ENCODE peak calls at places on chromosomes 1 and 21, in six cellular contexts. One of them, this sample, is unnamed.
A peak's percentile ranks its signal among the peaks of the same experiment; 100 is the strongest.

GRCh38 chr1:201584510-201584991 is 45.6 kb downstream of the NAV1 start:
- DNase-seq in Peyer's patch: peak; percentile 53
- DNase-seq in neural progenitor cell: no peak
- DNase-seq in sigmoid colon: peak; percentile 88
- DNase-seq in SJSA1: no peak
- DNase-seq in testis: no peak
- DNase-seq in this sample: no peak

GRCh38 chr1:215484111-215484914 is 82.8 kb upstream of the KCTD3 start:
- DNase-seq in Peyer's patch: no peak
- DNase-seq in neural progenitor cell: no peak
- DNase-seq in sigmoid colon: no peak
- DNase-seq in SJSA1: no peak
- DNase-seq in testis: no peak
- DNase-seq in this sample: no peak

GRCh38 chr1:17538428-17539130 is 919 bp upstream of the ARHGEF10L start:
- DNase-seq in Peyer's patch: no peak
- DNase-seq in neural progenitor cell: peak; percentile 94
- DNase-seq in sigmoid colon: peak; percentile 79
- DNase-seq in SJSA1: peak; percentile 92
- DNase-seq in testis: peak; percentile 59
- DNase-seq in this sample: no peak

GRCh38 chr21:42653492-42654061 is at the start of gene PDE9A:
- DNase-seq in Peyer's patch: peak; percentile 58
- DNase-seq in neural progenitor cell: peak; percentile 94
- DNase-seq in sigmoid colon: no peak
- DNase-seq in SJSA1: no peak
- DNase-seq in testis: no peak
- DNase-seq in this sample: peak; percentile 48

GRCh38 chr1:93665015-93665414 is 16.6 kb downstream of the BCAR3 start:
- DNase-seq in Peyer's patch: no peak
- DNase-seq in neural progenitor cell: no peak
- DNase-seq in sigmoid colon: no peak
- DNase-seq in SJSA1: no peak
- DNase-seq in testis: no peak
- DNase-seq in this sample: no peak

GRCh38 chr1:31214316-31215082 is 25.2 kb downstream of the NKAIN1 start:
- DNase-seq in Peyer's patch: no peak
- DNase-seq in neural progenitor cell: peak; percentile 74
- DNase-seq in sigmoid colon: no peak
- DNase-seq in SJSA1: no peak
- DNase-seq in testis: no peak
- DNase-seq in this sample: no peak

GRCh38 chr1:114771992-114772391 is 8.5 kb downstream of the SIKE1 start:
- DNase-seq in Peyer's patch: no peak
- DNase-seq in neural progenitor cell: no peak
- DNase-seq in sigmoid colon: no peak
- DNase-seq in SJSA1: no peak
- DNase-seq in testis: no peak
- DNase-seq in this sample: no peak

GRCh38 chr1:31730336-31731048 is 26.7 kb upstream of the COL16A1 start:
- DNase-seq in Peyer's patch: no peak
- DNase-seq in neural progenitor cell: no peak
- DNase-seq in sigmoid colon: no peak
- DNase-seq in SJSA1: no peak
- DNase-seq in testis: no peak
- DNase-seq in this sample: no peak

GRCh38 chr1:44485229-44485932 is 80.3 kb downstream of the RNF220 start:
- DNase-seq in Peyer's patch: no peak
- DNase-seq in neural progenitor cell: no peak
- DNase-seq in sigmoid colon: no peak
- DNase-seq in SJSA1: no peak
- DNase-seq in testis: no peak
- DNase-seq in this sample: no peak

GRCh38 chr1:226526801-226527595 is 21.6 kb upstream of the STUM start:
- DNase-seq in Peyer's patch: peak; percentile 53
- DNase-seq in neural progenitor cell: peak; percentile 51
- DNase-seq in sigmoid colon: no peak
- DNase-seq in SJSA1: peak; percentile 54
- DNase-seq in testis: peak; percentile 83
- DNase-seq in this sample: peak; percentile 77

GRCh38 chr1:202131956-202132821 is 9.5 kb downstream of the GPR37L1 start:
- DNase-seq in Peyer's patch: no peak
- DNase-seq in neural progenitor cell: no peak
- DNase-seq in sigmoid colon: peak; percentile 92
- DNase-seq in SJSA1: no peak
- DNase-seq in testis: peak; percentile 91
- DNase-seq in this sample: peak; percentile 56

GRCh38 chr21:34884346-34884929 is 164.7 kb downstream of the RUNX1 start:
- DNase-seq in Peyer's patch: no peak
- DNase-seq in neural progenitor cell: no peak
- DNase-seq in sigmoid colon: no peak
- DNase-seq in SJSA1: no peak
- DNase-seq in testis: no peak
- DNase-seq in this sample: no peak
- H3K4me3 ChIP-seq in Peyer's patch: peak overlapping the region; percentile 93
- H3K4me3 ChIP-seq in neural progenitor cell: no peak overlapping the region
- H3K4me3 ChIP-seq in sigmoid colon: no peak overlapping the region
- H3K4me3 ChIP-seq in SJSA1: peak overlapping the region; percentile 88
- H3K4me3 ChIP-seq in testis: no peak overlapping the region
- H3K4me3 ChIP-seq in this sample: no peak overlapping the region

DNA sequence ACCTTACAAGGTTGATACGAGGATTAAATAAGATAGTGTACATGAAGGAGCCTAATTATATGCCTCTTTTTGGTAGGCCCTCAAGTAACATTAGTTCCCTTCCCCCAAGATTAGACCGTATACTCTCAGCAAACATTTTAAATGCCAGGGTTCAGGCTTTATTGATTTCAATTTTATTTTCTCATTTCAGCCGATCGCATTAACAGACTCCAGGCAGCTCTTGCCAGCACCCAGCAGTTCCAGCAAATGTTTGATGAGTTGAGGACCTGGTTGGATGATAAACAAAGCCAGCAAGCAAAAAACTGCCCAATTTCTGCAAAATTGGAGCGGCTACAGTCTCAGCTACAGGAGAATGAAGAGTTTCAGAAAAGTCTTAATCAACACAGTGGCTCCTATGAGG is 104.4 kb upstream of the BMP8A start:
- DNase-seq in Peyer's patch: no peak
- DNase-seq in neural progenitor cell: no peak
- DNase-seq in sigmoid colon: no peak
- DNase-seq in SJSA1: no peak
- DNase-seq in testis: no peak
- DNase-seq in this sample: no peak
- H3K27ac ChIP-seq in Peyer's patch: no peak overlapping the region
- H3K27ac ChIP-seq in neural progenitor cell: no peak overlapping the region
- H3K27ac ChIP-seq in sigmoid colon: peak overlapping the region; percentile 80
- H3K27ac ChIP-seq in SJSA1: peak overlapping the region; percentile 47
- H3K27ac ChIP-seq in testis: no peak overlapping the region
- H3K27ac ChIP-seq in this sample: no peak overlapping the region

GRCh38 chr1:2908561-2908960 is 107.1 kb upstream of the TTC34 start:
- DNase-seq in Peyer's patch: no peak
- DNase-seq in neural progenitor cell: no peak
- DNase-seq in sigmoid colon: no peak
- DNase-seq in SJSA1: no peak
- DNase-seq in testis: no peak
- DNase-seq in this sample: no peak

GRCh38 chr1:2908081-2908480 is 106.6 kb upstream of the TTC34 start:
- DNase-seq in Peyer's patch: no peak
- DNase-seq in neural progenitor cell: no peak
- DNase-seq in sigmoid colon: no peak
- DNase-seq in SJSA1: no peak
- DNase-seq in testis: no peak
- DNase-seq in this sample: no peak

GRCh38 chr1:2906620-2907019 is 105.1 kb upstream of the TTC34 start:
- DNase-seq in Peyer's patch: no peak
- DNase-seq in neural progenitor cell: no peak
- DNase-seq in sigmoid colon: no peak
- DNase-seq in SJSA1: no peak
- DNase-seq in testis: no peak
- DNase-seq in this sample: no peak

GRCh38 chr1:2906105-2906504 is 104.6 kb upstream of the TTC34 start:
- DNase-seq in Peyer's patch: no peak
- DNase-seq in neural progenitor cell: no peak
- DNase-seq in sigmoid colon: no peak
- DNase-seq in SJSA1: no peak
- DNase-seq in testis: peak; percentile 48
- DNase-seq in this sample: no peak

DNA sequence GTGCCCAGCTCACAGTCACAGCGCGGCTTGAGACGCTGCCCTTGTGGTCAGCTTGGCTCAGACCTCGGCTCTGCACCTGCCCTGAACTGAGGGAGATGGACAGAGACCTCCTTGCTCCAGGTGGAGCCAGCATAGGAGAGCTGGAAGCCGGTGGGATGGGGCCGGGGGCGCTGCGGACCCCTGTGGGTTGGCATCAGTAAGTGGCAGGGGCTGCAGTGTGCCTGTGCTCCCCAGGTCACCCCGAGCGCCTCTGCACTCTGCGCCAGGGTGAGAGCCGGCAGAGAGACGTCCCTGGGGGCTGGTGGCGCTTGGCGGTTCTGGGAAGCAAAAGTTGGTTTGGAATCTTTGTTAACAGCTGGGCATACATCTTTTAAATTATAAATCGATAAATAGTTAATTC is 105.6 kb upstream of the TTC34 start:
- DNase-seq in Peyer's patch: no peak
- DNase-seq in neural progenitor cell: no peak
- DNase-seq in sigmoid colon: no peak
- DNase-seq in SJSA1: no peak
- DNase-seq in testis: no peak
- DNase-seq in this sample: no peak
- H3K9me3 ChIP-seq in Peyer's patch: no peaks in the 10 kb centered on the region
- H3K9me3 ChIP-seq in neural progenitor cell: no peaks in the 10 kb centered on the region
- H3K9me3 ChIP-seq in sigmoid colon: no peaks in the 10 kb centered on the region
- H3K9me3 ChIP-seq in SJSA1: no peaks in the 10 kb centered on the region
- H3K9me3 ChIP-seq in testis: no peaks in the 10 kb centered on the region
- H3K9me3 ChIP-seq in this sample: no peaks in the 10 kb centered on the region

GRCh38 chr1:51693420-51694144 is 76.7 kb downstream of the OSBPL9 start:
- DNase-seq in Peyer's patch: no peak
- DNase-seq in neural progenitor cell: no peak
- DNase-seq in sigmoid colon: no peak
- DNase-seq in SJSA1: no peak
- DNase-seq in testis: no peak
- DNase-seq in this sample: no peak
- H3K4me3 ChIP-seq in Peyer's patch: no peak overlapping the region
- H3K4me3 ChIP-seq in neural progenitor cell: no peak overlapping the region
- H3K4me3 ChIP-seq in sigmoid colon: no peak overlapping the region
- H3K4me3 ChIP-seq in SJSA1: no peak overlapping the region
- H3K4me3 ChIP-seq in testis: no peak overlapping the region
- H3K4me3 ChIP-seq in this sample: no peak overlapping the region

GRCh38 chr1:26161408-26162219 is 2.7 kb downstream of the FAM110D start:
- DNase-seq in Peyer's patch: no peak
- DNase-seq in neural progenitor cell: peak; percentile 85
- DNase-seq in sigmoid colon: no peak
- DNase-seq in SJSA1: peak; percentile 58
- DNase-seq in testis: peak; percentile 69
- DNase-seq in this sample: peak; percentile 67
- H3K27ac ChIP-seq in Peyer's patch: no peak overlapping the region
- H3K27ac ChIP-seq in neural progenitor cell: no peak overlapping the region
- H3K27ac ChIP-seq in sigmoid colon: peak overlapping the region; percentile 45
- H3K27ac ChIP-seq in SJSA1: no peak overlapping the region
- H3K27ac ChIP-seq in testis: no peak overlapping the region
- H3K27ac ChIP-seq in this sample: no peak overlapping the region

GRCh38 chr1:231159202-231159962 is 2.5 kb upstream of the TRIM67 start:
- DNase-seq in Peyer's patch: no peak
- DNase-seq in neural progenitor cell: no peak
- DNase-seq in sigmoid colon: no peak
- DNase-seq in SJSA1: no peak
- DNase-seq in testis: no peak
- DNase-seq in this sample: no peak

GRCh38 chr1:231157311-231157710 is 4.5 kb upstream of the TRIM67 start:
- DNase-seq in Peyer's patch: no peak
- DNase-seq in neural progenitor cell: no peak
- DNase-seq in sigmoid colon: no peak
- DNase-seq in SJSA1: no peak
- DNase-seq in testis: no peak
- DNase-seq in this sample: no peak

GRCh38 chr1:231147896-231148295 is 14.0 kb upstream of the TRIM67 start:
- DNase-seq in Peyer's patch: no peak
- DNase-seq in neural progenitor cell: no peak
- DNase-seq in sigmoid colon: no peak
- DNase-seq in SJSA1: no peak
- DNase-seq in testis: no peak
- DNase-seq in this sample: no peak

GRCh38 chr1:231155808-231156207 is 6.0 kb upstream of the TRIM67 start:
- DNase-seq in Peyer's patch: no peak
- DNase-seq in neural progenitor cell: no peak
- DNase-seq in sigmoid colon: no peak
- DNase-seq in SJSA1: no peak
- DNase-seq in testis: no peak
- DNase-seq in this sample: no peak

DNA sequence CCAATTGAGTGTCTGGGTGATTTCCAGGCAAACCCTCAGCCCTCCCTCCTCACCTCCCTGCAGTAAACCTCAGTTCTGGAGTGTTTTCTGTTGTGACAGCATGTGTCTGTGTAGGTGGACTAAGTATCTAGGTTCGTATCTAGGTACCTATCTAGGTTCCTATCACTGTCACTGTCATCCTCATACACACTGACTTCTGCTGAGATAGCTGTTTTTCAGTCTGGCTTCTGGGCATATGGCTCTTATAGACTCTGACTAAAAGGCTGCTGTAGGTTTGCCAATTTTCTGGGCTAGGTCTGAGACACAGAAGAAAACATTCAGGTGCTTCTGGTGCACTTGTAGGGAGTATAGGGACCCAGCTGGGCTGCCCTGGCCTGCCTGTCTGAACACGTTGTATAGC is 8.1 kb upstream of the TRIM67 start:
- DNase-seq in Peyer's patch: no peak
- DNase-seq in neural progenitor cell: no peak
- DNase-seq in sigmoid colon: no peak
- DNase-seq in SJSA1: no peak
- DNase-seq in testis: no peak
- DNase-seq in this sample: no peak
- H3K9me3 ChIP-seq in Peyer's patch: no peaks in the 10 kb centered on the region
- H3K9me3 ChIP-seq in neural progenitor cell: peaks cover 7% of the 10 kb centered on the region
- H3K9me3 ChIP-seq in sigmoid colon: peaks cover 8% of the 10 kb centered on the region
- H3K9me3 ChIP-seq in SJSA1: peaks cover 2% of the 10 kb centered on the region
- H3K9me3 ChIP-seq in testis: no peaks in the 10 kb centered on the region
- H3K9me3 ChIP-seq in this sample: peaks cover 8% of the 10 kb centered on the region

DNA sequence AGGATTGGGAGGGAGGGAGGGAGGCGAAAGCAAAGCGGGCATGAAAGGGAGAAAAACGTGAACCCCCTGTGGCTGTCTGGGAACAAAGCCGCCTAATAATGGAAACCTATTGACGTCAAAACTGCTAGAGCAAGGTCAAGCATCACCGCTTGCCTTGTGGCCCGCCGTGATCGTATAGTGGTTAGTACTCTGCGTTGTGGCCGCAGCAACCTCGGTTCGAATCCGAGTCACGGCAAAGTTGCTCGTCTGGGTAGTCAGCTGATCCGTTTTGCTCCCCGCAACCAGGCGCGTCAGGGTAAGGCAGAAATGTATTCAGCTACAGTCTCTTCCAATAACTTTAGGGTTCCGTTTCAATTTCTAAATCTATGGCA is 99.2 kb downstream of the PRKAB2 start:
- DNase-seq in Peyer's patch: no peak
- DNase-seq in neural progenitor cell: peak; percentile 7
- DNase-seq in sigmoid colon: no peak
- DNase-seq in SJSA1: no peak
- DNase-seq in testis: no peak
- DNase-seq in this sample: no peak
- H3K4me3 ChIP-seq in Peyer's patch: no peak overlapping the region
- H3K4me3 ChIP-seq in neural progenitor cell: peak overlapping the region; percentile 41
- H3K4me3 ChIP-seq in sigmoid colon: no peak overlapping the region
- H3K4me3 ChIP-seq in SJSA1: no peak overlapping the region
- H3K4me3 ChIP-seq in testis: peak overlapping the region; percentile 2
- H3K4me3 ChIP-seq in this sample: no peak overlapping the region

This sample was measured in body of pancreas.